ENCODE peak calls at places on chromosomes 6 and 20, in four cellular contexts. S, D, M and A are unnamed samples.

GRCh38 chr20:24692429-24693190 is 223.2 kb downstream of the SYNDIG1 start:
- DNase-seq in D (no peak), S (no peak), M (no peak), A (no peak)

GRCh38 chr6:1678966-1679690 is 69.4 kb downstream of the FOXC1 start:
- DNase-seq in D (no peak), M (no peak), S (no peak), A (no peak)

GRCh38 chr6:77548190-77548589 is 84.9 kb upstream of the HTR1B start:
- DNase-seq in S (no peak), D (no peak), M (no peak), A (no peak)

GRCh38 chr6:70119218-70119835 is 183.6 kb downstream of the COL9A1 start:
- DNase-seq in M (no peak), S (no peak), D (no peak), A (no peak)

GRCh38 chr20:2805682-2806350 is 5.4 kb upstream of the CPXM1 start:
- DNase-seq in D (no peak), S (no peak), M (no peak), A (no peak)

GRCh38 chr6:108557494-108558371 is 3.0 kb upstream of the FOXO3 start:
- DNase-seq in S (peak), D (no peak), M (peak), A (peak)

GRCh38 chr6:21935561-21936028 is 342.0 kb downstream of the SOX4 start:
- DNase-seq in D (peak), S (peak), M (no peak), A (peak)

GRCh38 chr6:163585932-163586437 is 171.5 kb downstream of the QKI start:
- DNase-seq in D (peak), M (no peak), S (peak), A (peak)

GRCh38 chr20:40962733-40963504 is 65.7 kb upstream of the TOP1 start:
- DNase-seq in D (no peak), S (peak), M (peak), A (peak)

GRCh38 chr6:161410736-161411135 is 136.9 kb upstream of the AGPAT4 start:
- DNase-seq in D (no peak), S (no peak), M (no peak), A (no peak)

GRCh38 chr20:47544240-47544639 is 42.6 kb downstream of the NCOA3 start:
- DNase-seq in M (no peak), S (peak), D (no peak), A (peak)

GRCh38 chr6:31035862-31036497 is 25.7 kb downstream of the MUC22 start:
- DNase-seq in M (no peak), S (no peak), D (no peak), A (no peak)

GRCh38 chr6:160534050-160534696 is 129.9 kb downstream of the LPA start:
- DNase-seq in D (peak), S (peak), M (no peak), A (peak)

GRCh38 chr6:157954150-157955117 is 27.2 kb upstream of the SYNJ2 start:
- DNase-seq in D (no peak), S (peak), M (no peak), A (no peak)

GRCh38 chr6:45886776-45887175 is 128.9 kb downstream of the CLIC5 start:
- DNase-seq in D (no peak), M (no peak), S (peak), A (no peak)

GRCh38 chr20:24379116-24379927 is 90.1 kb upstream of the SYNDIG1 start:
- DNase-seq in D (no peak), S (peak), M (no peak), A (peak)

GRCh38 chr6:165636415-165637048 is 26.5 kb downstream of the PDE10A start:
- DNase-seq in S (peak), M (no peak), D (no peak), A (peak)

GRCh38 chr6:161415302-161415855 is 141.5 kb upstream of the AGPAT4 start:
- DNase-seq in D (no peak), M (no peak), S (no peak), A (no peak)

GRCh38 chr6:151512481-151512880 is 18.7 kb downstream of the CCDC170 start:
- DNase-seq in S (no peak), D (no peak), M (no peak), A (no peak)

GRCh38 chr6:128277379-128277778 is 243.0 kb downstream of the PTPRK start:
- DNase-seq in S (no peak), M (no peak), D (no peak), A (no peak)

GRCh38 chr6:107489636-107490567 is at the start of gene SOBP:
- DNase-seq in D (no peak), M (peak), S (peak), A (no peak)

GRCh38 chr6:42185597-42185996 is 9.2 kb downstream of the GUCA1B start:
- DNase-seq in M (no peak), D (no peak), S (no peak), A (no peak)

GRCh38 chr20:25090492-25091429 is 8.8 kb upstream of the VSX1 start:
- DNase-seq in S (no peak), D (no peak), M (no peak), A (peak)